ENCODE peak calls at places on chromosomes 7 and 10, in seven cellular contexts. S is PC-9, L is SK-N-SH, D is GM23338, A is neural progenitor cell, F is GM23248, W is PC-3. N is an unnamed sample.

GRCh38 chr10:69056129-69056528 is 31.8 kb upstream of the SRGN start:
- DNase-seq in S (no peak), L (no peak), D (no peak), A (no peak), F (peak; percentile 15), W (no peak), N (no peak)

GRCh38 chr7:155460926-155461613 is 3.1 kb downstream of the EN2 start:
- DNase-seq in S (no peak), L (peak; percentile 37), D (no peak), A (no peak), F (no peak), W (no peak), N (no peak)

GRCh38 chr7:128938524-128939074 is 872 bp downstream of the IRF5 start:
- DNase-seq in S (no peak), L (peak; percentile 70), D (peak; percentile 56), A (peak; percentile 37), F (peak; percentile 22), W (no peak), N (peak; percentile 62)

GRCh38 chr10:112307631-112308502 is 24.7 kb downstream of the TECTB start:
- DNase-seq in S (peak; percentile 8), L (peak; percentile 66), D (peak; percentile 89), A (peak; percentile 73), F (peak; percentile 67), W (peak; percentile 51), N (peak; percentile 32)

GRCh38 chr7:4837814-4838625 is 23.8 kb downstream of the PAPOLB start:
- DNase-seq in S (no peak), L (peak; percentile 77), D (peak; percentile 48), A (peak; percentile 82), F (no peak), W (no peak), N (no peak)

GRCh38 chr10:93745411-93746065 is 12.2 kb upstream of the LGI1 start:
- DNase-seq in S (peak; percentile 9), L (no peak), D (peak; percentile 90), A (peak; percentile 77), F (peak; percentile 49), W (peak; percentile 37), N (no peak)

GRCh38 chr10:6231146-6231545 is 28.4 kb downstream of the PFKFB3 start:
- DNase-seq in S (no peak), L (peak; percentile 12), D (no peak), A (no peak), F (no peak), W (no peak), N (no peak)

GRCh38 chr10:130555411-130555750 is 419.2 kb downstream of the GLRX3 start:
- DNase-seq in S (no peak), L (no peak), D (no peak), A (no peak), F (no peak), W (no peak), N (no peak)

GRCh38 chr10:129896231-129897150 is 67.6 kb downstream of the EBF3 start:
- DNase-seq in S (no peak), L (no peak), D (peak; percentile 64), A (peak; percentile 89), F (no peak), W (no peak), N (no peak)

GRCh38 chr7:96061844-96062243 is 260.1 kb downstream of the SLC25A13 start:
- DNase-seq in S (no peak), L (no peak), D (no peak), A (no peak), F (peak; percentile 20), W (no peak), N (no peak)

GRCh38 chr7:12570529-12571461 is at the start of gene SCIN:
- DNase-seq in S (peak; percentile 55), L (peak; percentile 73), D (peak; percentile 65), A (peak; percentile 61), F (peak; percentile 71), W (peak; percentile 47), N (peak; percentile 36)

GRCh38 chr10:50400694-50401093 is 149.4 kb upstream of the ASAH2 start:
- DNase-seq in S (no peak), L (no peak), D (no peak), A (no peak), F (no peak), W (no peak), N (no peak)

GRCh38 chr10:50788951-50789904 is 49.5 kb downstream of the ASAH2B start:
- DNase-seq in S (no peak), L (peak; percentile 24), D (peak; percentile 75), A (peak; percentile 59), F (peak; percentile 80), W (peak; percentile 89), N (no peak)

GRCh38 chr10:31754803-31755624 is 173.6 kb downstream of the ARHGAP12 start:
- DNase-seq in S (peak; percentile 53), L (no peak), D (peak; percentile 91), A (peak; percentile 77), F (peak; percentile 83), W (peak; percentile 63), N (no peak)

GRCh38 chr10:99731296-99732032 is 463 bp downstream of the COX15 start:
- DNase-seq in S (no peak), L (no peak), D (no peak), A (no peak), F (no peak), W (no peak), N (no peak)

GRCh38 chr10:74150151-74151056 is at the start of gene AP3M1:
- DNase-seq in S (peak; percentile 85), L (peak; percentile 83), D (peak; percentile 97), A (peak; percentile 94), F (peak; percentile 90), W (no peak), N (peak; percentile 90)

GRCh38 chr10:12484945-12485805 is 135.8 kb downstream of the CAMK1D start:
- DNase-seq in S (no peak), L (no peak), D (peak; percentile 41), A (no peak), F (no peak), W (no peak), N (peak; percentile 75)

GRCh38 chr7:156640949-156641485 is 443 bp downstream of the RNF32 start:
- DNase-seq in S (no peak), L (no peak), D (no peak), A (no peak), F (peak; percentile 78), W (peak; percentile 47), N (peak; percentile 73)

GRCh38 chr7:156640257-156640948 is at the start of gene RNF32:
- DNase-seq in S (peak; percentile 96), L (peak; percentile 100), D (peak; percentile 96), A (peak; percentile 96), F (peak; percentile 95), W (peak; percentile 90), N (peak; percentile 98)

GRCh38 chr7:156639426-156640256 is 933 bp upstream of the RNF32 start:
- DNase-seq in S (no peak), L (no peak), D (peak; percentile 53), A (peak; percentile 10), F (peak; percentile 44), W (no peak), N (no peak)

GRCh38 chr7:156635529-156636385 is 4.8 kb upstream of the RNF32 start:
- DNase-seq in S (no peak), L (no peak), D (no peak), A (no peak), F (no peak), W (no peak), N (no peak)

GRCh38 chr7:156638443-156639077 is 2.0 kb upstream of the RNF32 start:
- DNase-seq in S (no peak), L (no peak), D (no peak), A (no peak), F (no peak), W (no peak), N (no peak)
- H2AFZ ChIP-seq in S (no peak overlapping the region), L (no peak overlapping the region), D (no peak overlapping the region), A (no peak overlapping the region), F (no peak overlapping the region), W (no peak overlapping the region), N (no peak overlapping the region)

GRCh38 chr7:111086532-111086931 is 4.4 kb upstream of the LRRN3 start:
- DNase-seq in S (no peak), L (no peak), D (no peak), A (no peak), F (no peak), W (peak; percentile 52), N (no peak)
- H3F3A ChIP-seq in S (no peaks in the 10 kb centered on the region), L (peaks cover 4% of the 10 kb centered on the region), D (no peaks in the 10 kb centered on the region), A (peaks cover 10% of the 10 kb centered on the region), F (peaks cover 18% of the 10 kb centered on the region), W (no peaks in the 10 kb centered on the region), N (peaks cover 33% of the 10 kb centered on the region)

GRCh38 chr7:94512735-94513564 is 3.3 kb downstream of the CASD1 start:
- DNase-seq in S (no peak), L (no peak), D (no peak), A (peak; percentile 2), F (no peak), W (no peak), N (no peak)
- H4K20me1 ChIP-seq in S (no peaks in the 10 kb centered on the region), L (peaks cover 17% of the 10 kb centered on the region), D (peaks cover 3% of the 10 kb centered on the region), A (peaks cover 71% of the 10 kb centered on the region), F (no peaks in the 10 kb centered on the region), W (no peaks in the 10 kb centered on the region), N (no peaks in the 10 kb centered on the region)

DNA sequence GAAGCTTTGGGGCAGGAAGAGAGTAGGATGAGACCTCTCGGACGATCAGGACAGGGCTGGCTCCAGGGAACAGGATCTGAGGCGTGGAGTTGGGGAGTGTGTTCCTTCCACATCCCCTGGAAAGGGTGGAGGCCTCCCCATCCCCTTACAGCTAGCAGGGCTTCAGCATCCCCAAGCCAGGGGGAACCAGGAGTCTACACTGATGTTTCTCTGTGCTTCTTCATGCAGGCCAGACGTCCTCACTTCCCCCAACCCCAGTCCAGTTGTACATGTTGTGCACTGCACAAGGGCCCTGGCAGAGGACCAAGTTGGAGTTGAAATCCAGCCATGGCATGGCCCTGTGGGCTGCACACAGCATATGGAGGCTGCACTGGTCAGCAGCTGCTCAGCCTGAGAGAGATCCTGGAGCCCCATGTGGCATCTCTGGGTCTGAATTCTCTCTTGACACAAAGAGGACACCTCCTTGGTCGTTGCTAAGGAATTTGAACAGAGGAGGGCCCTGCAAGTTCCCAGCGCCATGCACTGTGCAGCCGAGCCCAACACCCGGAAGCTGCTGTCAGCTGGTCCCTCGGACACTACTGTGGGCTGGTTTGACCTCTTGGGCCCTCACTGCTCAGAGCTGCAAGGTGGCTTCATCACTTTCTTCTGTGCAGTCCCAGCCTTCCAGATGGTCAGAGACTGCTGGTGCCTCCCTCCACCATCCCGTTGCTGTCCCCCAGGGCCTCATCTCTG is 181.1 kb downstream of the DNAJB6 start:
- DNase-seq in S (no peak), L (no peak), D (no peak), A (no peak), F (no peak), W (no peak), N (no peak)
- H2AFZ ChIP-seq in S (no peak overlapping the region), L (no peak overlapping the region), D (no peak overlapping the region), A (no peak overlapping the region), F (no peak overlapping the region), W (no peak overlapping the region), N (no peak overlapping the region)

GRCh38 chr7:50315739-50316671 is 11.5 kb downstream of the IKZF1 start:
- DNase-seq in S (no peak), L (no peak), D (no peak), A (no peak), F (no peak), W (no peak), N (peak; percentile 46)
- H3F3A ChIP-seq in S (no peaks in the 10 kb centered on the region), L (no peaks in the 10 kb centered on the region), D (no peaks in the 10 kb centered on the region), A (no peaks in the 10 kb centered on the region), F (no peaks in the 10 kb centered on the region), W (no peaks in the 10 kb centered on the region), N (peaks cover 53% of the 10 kb centered on the region)